ENCODE peak calls at places on chromosomes 3 and 15, in seven cellular contexts. C is HCT116, O is K562, W is GM12878, Q is SK-N-SH, K is HepG2, L is H1. M is an unnamed sample.

GRCh38 chr15:45546789-45547188 is 24.2 kb upstream of the SLC30A4 start:
- DNase-seq in C (no peak), O (peak; percentile 25), W (no peak), Q (no peak), K (peak; percentile 5), L (no peak), M (no peak)

GRCh38 chr3:43328653-43329052 is 42.3 kb downstream of the SNRK start:
- DNase-seq in C (no peak), O (no peak), W (no peak), Q (no peak), K (no peak), L (no peak), M (no peak)

GRCh38 chr3:121552797-121553196 is 7.0 kb upstream of the POLQ start:
- DNase-seq in C (no peak), O (no peak), W (no peak), Q (no peak), K (no peak), L (no peak), M (no peak)

GRCh38 chr15:67253517-67254237 is 784 bp downstream of the AAGAB start:
- DNase-seq in C (no peak), O (peak; percentile 10), W (no peak), Q (peak; percentile 17), K (no peak), L (no peak), M (no peak)

GRCh38 chr3:55622733-55623132 is 135.6 kb upstream of the WNT5A start:
- DNase-seq in C (no peak), O (no peak), W (no peak), Q (no peak), K (no peak), L (no peak), M (no peak)

GRCh38 chr3:99523446-99523845 is 114.9 kb upstream of the COL8A1 start:
- DNase-seq in C (no peak), O (no peak), W (no peak), Q (no peak), K (no peak), L (no peak), M (no peak)

GRCh38 chr3:66486646-66487045 is 14.2 kb downstream of the LRIG1 start:
- DNase-seq in C (no peak), O (no peak), W (no peak), Q (no peak), K (no peak), L (no peak), M (no peak)

GRCh38 chr3:39910828-39911464 is 101.5 kb downstream of the MYRIP start:
- DNase-seq in C (no peak), O (no peak), W (no peak), Q (no peak), K (peak; percentile 86), L (no peak), M (no peak)

GRCh38 chr3:177852001-177852400 is 654.7 kb upstream of the TBL1XR1 start:
- DNase-seq in C (no peak), O (no peak), W (no peak), Q (no peak), K (peak; percentile 3), L (no peak), M (no peak)

GRCh38 chr3:98359993-98360675 is 6.5 kb downstream of the OR5K4 start:
- DNase-seq in C (peak; percentile 21), O (peak; percentile 1), W (peak; percentile 48), Q (no peak), K (peak; percentile 49), L (no peak), M (no peak)

GRCh38 chr3:61853912-61854311 is 292.5 kb downstream of the PTPRG start:
- DNase-seq in C (no peak), O (no peak), W (no peak), Q (no peak), K (no peak), L (no peak), M (no peak)

GRCh38 chr15:71042356-71042922 is 72.8 kb upstream of the THSD4 start:
- DNase-seq in C (no peak), O (no peak), W (no peak), Q (no peak), K (no peak), L (no peak), M (no peak)

GRCh38 chr3:54225841-54226528 is 103.6 kb downstream of the CACNA2D3 start:
- DNase-seq in C (no peak), O (no peak), W (no peak), Q (no peak), K (no peak), L (no peak), M (no peak)

GRCh38 chr3:127289646-127290575 is 2.1 kb upstream of the PRR20G start:
- DNase-seq in C (no peak), O (no peak), W (no peak), Q (no peak), K (no peak), L (no peak), M (no peak)

GRCh38 chr15:72285927-72286516 is 13.7 kb upstream of the PARP6 start:
- DNase-seq in C (peak; percentile 22), O (peak; percentile 64), W (no peak), Q (peak; percentile 41), K (peak; percentile 28), L (peak; percentile 72), M (peak; percentile 7)

GRCh38 chr15:46077220-46077619 is 442.4 kb downstream of the SQOR start:
- DNase-seq in C (no peak), O (no peak), W (no peak), Q (no peak), K (no peak), L (no peak), M (no peak)

GRCh38 chr3:99532246-99532645 is 106.1 kb upstream of the COL8A1 start:
- DNase-seq in C (peak; percentile 31), O (peak; percentile 37), W (no peak), Q (peak; percentile 8), K (peak; percentile 29), L (peak; percentile 73), M (peak; percentile 25)

GRCh38 chr3:156187146-156187769 is 66.9 kb downstream of the KCNAB1 start:
- DNase-seq in C (no peak), O (no peak), W (no peak), Q (no peak), K (no peak), L (no peak), M (no peak)

GRCh38 chr3:45084820-45085816 is 59.0 kb downstream of the CLEC3B start:
- DNase-seq in C (no peak), O (peak; percentile 68), W (no peak), Q (no peak), K (peak; percentile 16), L (no peak), M (no peak)

GRCh38 chr15:51758645-51759044 is 7.2 kb downstream of the TMOD2 start:
- DNase-seq in C (no peak), O (peak; percentile 16), W (no peak), Q (peak; percentile 70), K (no peak), L (no peak), M (no peak)

GRCh38 chr3:160698806-160699205 is 21.8 kb downstream of the ARL14 start:
- DNase-seq in C (no peak), O (no peak), W (no peak), Q (no peak), K (no peak), L (no peak), M (no peak)

DNA sequence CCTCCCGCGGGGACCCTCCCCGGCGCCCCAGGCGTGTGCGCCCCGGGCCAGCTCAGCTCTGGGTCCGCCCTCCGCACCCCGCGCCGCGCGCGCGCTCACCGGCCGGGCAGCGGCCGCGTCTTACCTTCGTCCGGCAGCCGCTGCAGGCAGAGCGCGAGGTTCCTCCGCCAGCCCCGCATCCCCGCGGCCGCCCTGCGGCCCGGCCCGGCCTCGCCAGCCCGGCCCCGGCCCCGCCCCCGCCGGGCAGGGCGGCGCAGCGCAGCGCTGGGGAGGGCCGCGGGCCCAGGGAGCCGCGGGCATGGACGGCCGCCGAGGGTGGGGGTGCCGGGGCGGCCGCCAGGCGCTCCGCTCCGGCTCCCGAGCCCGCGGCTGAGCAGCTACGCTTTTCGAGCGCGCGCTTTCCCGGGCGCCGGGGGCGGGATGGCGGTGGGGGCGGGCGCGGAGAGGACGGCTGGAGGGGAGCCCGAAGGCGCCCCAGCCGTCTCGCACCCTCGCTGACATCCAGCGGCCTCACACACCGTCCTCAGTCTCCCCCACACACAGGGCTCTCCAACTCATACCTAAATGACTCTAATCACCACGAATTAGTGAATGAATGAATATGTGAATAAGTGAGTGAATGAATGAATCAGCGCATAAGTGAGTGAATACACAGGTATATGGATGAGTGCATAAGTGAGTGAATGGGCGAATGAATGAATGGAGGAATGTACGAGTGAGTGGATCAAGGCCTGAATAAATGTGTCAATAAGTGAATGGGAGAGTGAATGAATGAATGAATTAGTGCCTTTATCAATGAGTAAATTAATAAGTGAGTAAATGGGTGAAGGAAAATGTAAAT is 48.5 kb upstream of the CCDC174 start:
- DNase-seq in C (no peak), O (no peak), W (no peak), Q (peak; percentile 90), K (no peak), L (no peak), M (no peak)
- H3K4me3 ChIP-seq in C (peak overlapping the region; percentile 19), O (no peak overlapping the region), W (no peak overlapping the region), Q (peak overlapping the region; percentile 42), K (no peak overlapping the region), L (peak overlapping the region; percentile 73), M (peak overlapping the region; percentile 51)

GRCh38 chr3:87350367-87351199 is 74.2 kb upstream of the POU1F1 start:
- DNase-seq in C (peak; percentile 38), O (peak; percentile 43), W (no peak), Q (peak; percentile 46), K (peak; percentile 41), L (no peak), M (peak; percentile 33)
- TF ChIP-seq SIN3A in C (no peak), O (no peak), W (no peak), Q (no peak), K (no peak), L (no peak), M (no peak)

GRCh38 chr15:81333363-81333762 is 9.4 kb upstream of the STARD5 start:
- DNase-seq in C (no peak), O (no peak), W (no peak), Q (no peak), K (no peak), L (no peak), M (no peak)
- H3K4me1 ChIP-seq in C (peaks cover 8% of the 10 kb centered on the region), O (peaks cover 9% of the 10 kb centered on the region), W (no peaks in the 10 kb centered on the region), Q (no peaks in the 10 kb centered on the region), K (no peaks in the 10 kb centered on the region), L (peaks cover 2% of the 10 kb centered on the region), M (peaks cover under 1% of the 10 kb centered on the region)

DNA sequence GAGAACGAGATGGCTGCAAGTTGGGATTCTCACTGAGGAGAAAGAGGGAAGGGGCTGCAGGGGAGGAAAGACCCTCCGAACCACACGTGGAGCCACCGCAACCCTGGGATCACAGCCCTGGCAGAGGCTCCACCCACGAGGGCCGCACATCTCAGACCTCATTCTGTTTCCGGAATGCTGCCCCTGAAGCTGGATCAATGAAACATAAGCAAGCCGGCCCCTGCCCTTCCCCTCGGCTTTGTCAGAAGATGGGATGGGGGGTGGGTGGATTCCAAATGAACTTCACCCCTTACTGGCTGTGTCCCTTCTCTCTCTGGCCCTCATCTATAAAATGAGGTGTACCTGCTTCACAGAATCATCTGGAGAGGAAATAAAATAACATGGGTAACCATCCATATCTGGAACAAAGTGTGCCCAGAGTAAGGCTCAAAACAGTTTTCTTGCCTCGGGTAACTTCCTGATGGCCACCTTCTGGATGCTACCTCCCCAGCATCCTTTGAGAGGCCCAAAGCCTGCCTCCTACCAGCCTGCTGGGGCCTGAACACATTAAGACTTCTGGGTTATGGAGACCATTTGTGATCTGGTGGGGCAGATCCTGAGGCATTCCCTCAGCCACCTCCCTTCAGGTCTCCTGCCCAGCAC is 4.6 kb upstream of the CCDC9B start:
- DNase-seq in C (no peak), O (no peak), W (no peak), Q (no peak), K (no peak), L (no peak), M (no peak)
- H3K4me3 ChIP-seq in C (no peak overlapping the region), O (no peak overlapping the region), W (no peak overlapping the region), Q (no peak overlapping the region), K (no peak overlapping the region), L (no peak overlapping the region), M (no peak overlapping the region)

GRCh38 chr3:148318240-148318639 is 379.5 kb upstream of the AGTR1 start:
- DNase-seq in C (no peak), O (no peak), W (no peak), Q (no peak), K (no peak), L (no peak), M (no peak)
- TF ChIP-seq SIN3A in C (no peak), O (no peak), W (no peak), Q (no peak), K (no peak), L (no peak), M (no peak)